ENCODE peak calls at places on chromosomes 16 and 17, in five cellular contexts. H is K562, F is H1, U is A549, K is HepG2. O is an unnamed sample.

GRCh38 chr17:39744075-39744835 is 6.5 kb downstream of the GRB7 start:
- DNase-seq in H (no peak), F (no peak), U (no peak), K (no peak), O (no peak)

GRCh38 chr16:28820016-28820415 is 2.8 kb upstream of the ATXN2L start:
- DNase-seq in H (no peak), F (no peak), U (peak; percentile 50), K (no peak), O (no peak)

GRCh38 chr16:12290165-12290564 is 313.6 kb downstream of the SNX29 start:
- DNase-seq in H (no peak), F (no peak), U (no peak), K (no peak), O (no peak)

GRCh38 chr17:46822388-46822921 is 4.0 kb upstream of the WNT3 start:
- DNase-seq in H (peak; percentile 72), F (peak; percentile 95), U (no peak), K (no peak), O (no peak)

GRCh38 chr17:83121921-83122820 is 42.8 kb downstream of the METRNL start:
- DNase-seq in H (no peak), F (no peak), U (no peak), K (no peak), O (no peak)

GRCh38 chr16:56943761-56944375 is 11.9 kb downstream of the HERPUD1 start:
- DNase-seq in H (no peak), F (no peak), U (no peak), K (no peak), O (no peak)

GRCh38 chr16:88452485-88453216 is 429 bp upstream of the ZFPM1 start:
- DNase-seq in H (peak; percentile 96), F (peak; percentile 99), U (peak; percentile 95), K (peak; percentile 92), O (peak; percentile 98)

GRCh38 chr16:75261590-75262078 is 10.2 kb upstream of the BCAR1 start:
- DNase-seq in H (no peak), F (peak; percentile 46), U (no peak), K (no peak), O (peak; percentile 6)

GRCh38 chr16:29994613-29995329 is 646 bp downstream of the HIRIP3 start:
- DNase-seq in H (peak; percentile 90), F (peak; percentile 90), U (no peak), K (no peak), O (peak; percentile 58)

GRCh38 chr17:11240041-11240801 is 792 bp upstream of the SHISA6 start:
- DNase-seq in H (no peak), F (peak; percentile 61), U (no peak), K (no peak), O (peak; percentile 54)

GRCh38 chr17:63249256-63250006 is 196.7 kb downstream of the CYB561 start:
- DNase-seq in H (no peak), F (no peak), U (no peak), K (no peak), O (no peak)

GRCh38 chr17:80308672-80309517 is 48.2 kb downstream of the RNF213 start:
- DNase-seq in H (no peak), F (no peak), U (no peak), K (no peak), O (no peak)

GRCh38 chr17:1875597-1875996 is 45.8 kb downstream of the RPA1 start:
- DNase-seq in H (no peak), F (no peak), U (no peak), K (no peak), O (no peak)

GRCh38 chr17:57809879-57810278 is 40.0 kb downstream of the MRPS23 start:
- DNase-seq in H (no peak), F (no peak), U (no peak), K (no peak), O (no peak)

GRCh38 chr17:15651001-15651582 is 31.6 kb upstream of the FBXW10B start:
- DNase-seq in H (no peak), F (no peak), U (peak; percentile 59), K (no peak), O (peak; percentile 51)

GRCh38 chr17:30950669-30951399 is 20.0 kb upstream of the RNF135 start:
- DNase-seq in H (no peak), F (no peak), U (peak; percentile 81), K (peak; percentile 91), O (peak; percentile 78)

GRCh38 chr17:14389656-14390055 is 88.8 kb downstream of the HS3ST3B1 start:
- DNase-seq in H (no peak), F (no peak), U (no peak), K (no peak), O (no peak)

GRCh38 chr17:10067446-10068143 is 130.8 kb downstream of the GAS7 start:
- DNase-seq in H (no peak), F (no peak), U (no peak), K (no peak), O (no peak)

GRCh38 chr17:65678534-65678933 is 117.1 kb upstream of the AXIN2 start:
- DNase-seq in H (no peak), F (no peak), U (no peak), K (no peak), O (no peak)

GRCh38 chr17:5516060-5516792 is 29.9 kb downstream of the MIS12 start:
- DNase-seq in H (no peak), F (no peak), U (peak; percentile 88), K (peak; percentile 93), O (no peak)

GRCh38 chr17:14813649-14814048 is 451.5 kb downstream of the PMP22 start:
- DNase-seq in H (peak; percentile 20), F (peak; percentile 73), U (peak; percentile 52), K (peak; percentile 36), O (peak; percentile 4)

GRCh38 chr16:49026566-49026965 is 255.1 kb downstream of the CBLN1 start:
- DNase-seq in H (no peak), F (no peak), U (no peak), K (no peak), O (no peak)

GRCh38 chr16:47492428-47493357 is 31.6 kb downstream of the PHKB start:
- DNase-seq in H (peak; percentile 59), F (no peak), U (no peak), K (peak; percentile 92), O (no peak)

GRCh38 chr16:85171809-85172464 is 59.7 kb upstream of the CIBAR2 start:
- DNase-seq in H (peak; percentile 56), F (no peak), U (no peak), K (no peak), O (peak; percentile 64)
- TF ChIP-seq MAX in H (peak; percentile 13), F (no peak), U (no peak), K (no peak), O (no peak)

GRCh38 chr16:53209489-53209888 is 154.7 kb downstream of the CHD9 start:
- DNase-seq in H (no peak), F (no peak), U (no peak), K (no peak), O (no peak)

GRCh38 chr16:53213542-53213941 is 158.8 kb downstream of the CHD9 start:
- DNase-seq in H (no peak), F (no peak), U (no peak), K (no peak), O (no peak)

GRCh38 chr16:53211253-53211652 is 156.5 kb downstream of the CHD9 start:
- DNase-seq in H (no peak), F (no peak), U (no peak), K (no peak), O (no peak)

GRCh38 chr16:53212899-53213235 is 158.1 kb downstream of the CHD9 start:
- DNase-seq in H (no peak), F (no peak), U (no peak), K (no peak), O (no peak)

DNA sequence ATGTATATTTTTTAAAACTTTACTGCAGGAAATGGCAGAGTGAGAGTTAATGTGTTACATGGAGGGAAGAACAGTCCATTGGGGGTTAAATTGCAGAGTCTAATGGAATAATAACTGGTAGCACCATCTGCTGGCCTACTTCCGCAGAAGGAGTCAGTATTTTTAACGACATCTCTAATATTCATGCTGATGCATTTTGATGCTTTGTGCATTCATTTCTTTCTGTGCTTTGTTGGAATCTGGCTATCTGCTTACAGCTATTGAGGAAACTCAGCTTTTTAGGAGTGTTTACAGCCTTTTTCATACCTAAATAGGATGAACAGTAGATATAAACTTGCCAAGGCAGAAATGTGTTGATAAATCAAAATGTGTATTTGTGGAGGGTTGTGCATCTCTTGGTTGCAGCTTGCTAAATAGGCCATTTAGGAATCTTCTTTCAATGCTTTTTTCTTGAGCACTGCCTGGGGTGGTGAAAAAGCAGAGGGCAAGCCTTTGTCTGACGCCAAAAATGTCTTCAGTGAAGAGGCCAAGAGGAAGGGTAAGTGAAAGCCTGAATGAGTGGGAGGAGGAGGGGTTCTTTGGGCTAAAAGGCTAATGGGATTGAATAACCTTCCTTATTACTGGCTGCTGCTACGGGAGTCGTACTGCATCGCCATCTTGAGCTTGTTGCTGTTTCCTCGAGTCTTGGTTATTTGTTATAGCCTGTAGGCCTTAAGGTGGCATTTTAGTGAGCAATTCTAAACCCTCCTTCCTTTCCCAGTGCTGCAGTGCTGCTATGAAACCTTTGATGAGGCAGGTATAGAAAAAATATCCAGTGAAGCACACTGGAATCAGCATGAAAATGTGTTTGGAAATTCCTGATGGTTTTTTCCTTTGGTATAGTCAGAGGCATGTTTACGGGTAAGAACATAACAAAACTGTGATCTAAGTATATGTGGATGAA is 153.3 kb downstream of the CHD9 start:
- DNase-seq in H (peak; percentile 54), F (peak; percentile 53), U (peak; percentile 92), K (peak; percentile 72), O (peak; percentile 77)
- TF ChIP-seq CHD2 in H (no peak), F (no peak), U (no peak), K (no peak), O (peak; percentile 62)

GRCh38 chr16:19330801-19331484 is 45.4 kb downstream of the CLEC19A start:
- DNase-seq in H (no peak), F (no peak), U (peak; percentile 67), K (peak; percentile 20), O (no peak)
- TF ChIP-seq MAX in H (no peak), F (peak; percentile 36), U (peak; percentile 22), K (no peak), O (no peak)

GRCh38 chr17:75523647-75524046 is 1.9 kb upstream of the LLGL2 start:
- DNase-seq in H (no peak), F (no peak), U (no peak), K (no peak), O (no peak)

GRCh38 chr17:75524269-75524970 is 1.1 kb upstream of the LLGL2 start:
- DNase-seq in H (no peak), F (no peak), U (no peak), K (no peak), O (peak; percentile 41)

GRCh38 chr17:75526555-75527270 is 1.2 kb downstream of the LLGL2 start:
- DNase-seq in H (no peak), F (peak; percentile 66), U (no peak), K (no peak), O (no peak)

GRCh38 chr17:75524971-75525805 is at the start of gene LLGL2:
- DNase-seq in H (peak; percentile 97), F (peak; percentile 89), U (peak; percentile 83), K (peak; percentile 83), O (peak; percentile 99)

GRCh38 chr17:75525806-75526554 is 483 bp downstream of the LLGL2 start:
- DNase-seq in H (no peak), F (peak; percentile 66), U (no peak), K (peak; percentile 54), O (peak; percentile 69)
- TF ChIP-seq CHD2 in H (no peak), F (no peak), U (no peak), K (no peak), O (no peak)

DNA sequence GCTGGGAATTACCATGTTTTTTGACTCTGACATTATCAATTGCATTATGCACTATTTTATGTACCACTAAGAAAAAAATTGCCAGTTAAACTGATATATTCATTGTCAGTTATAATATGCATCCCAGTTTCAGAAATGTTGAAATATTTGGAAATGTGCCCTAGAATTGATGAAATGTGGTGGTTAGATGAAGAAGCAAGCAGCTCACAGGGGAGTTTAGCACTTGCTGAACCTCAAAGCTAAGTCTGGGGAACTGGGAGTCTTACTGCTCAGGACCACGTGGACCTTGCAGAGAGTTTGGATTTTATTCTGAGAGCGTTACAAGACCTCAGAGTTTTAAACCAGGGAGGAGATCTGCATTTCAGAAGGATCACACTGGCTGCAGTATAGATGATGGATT is 67.9 kb downstream of the TNRC6C start:
- DNase-seq in H (peak; percentile 7), F (no peak), U (no peak), K (no peak), O (no peak)
- TF ChIP-seq MAX in H (no peak), F (no peak), U (no peak), K (no peak), O (no peak)